ENCODE peak calls at places on chromosomes 2 and 18, in nine cellular contexts. J is spleen; X is cardiac muscle cell; P is neuronal stem cell; A is CD8-positive, alpha-beta T cell; V is effector memory CD4-positive, alpha-beta T cell; S is pancreas; K is suprapubic skin; C is CD4-positive, alpha-beta memory T cell. D is an unnamed sample.

GRCh38 chr2:199057936-199058335 is 399.8 kb downstream of the SATB2 start:
- DNase-seq in J (no peak), X (no peak), P (no peak), A (no peak), V (no peak), S (no peak), K (no peak), C (no peak), D (no peak)

GRCh38 chr2:38960609-38961320 is 71.1 kb downstream of the ARHGEF33 start:
- DNase-seq in J (no peak), X (no peak), P (no peak), A (no peak), V (no peak), S (peak; percentile 50), K (no peak), C (no peak), D (no peak)

GRCh38 chr2:227106845-227107759 is 56.9 kb downstream of the COL4A4 start:
- DNase-seq in J (no peak), X (peak; percentile 72), P (peak; percentile 60), A (no peak), V (no peak), S (no peak), K (no peak), C (no peak), D (no peak)

GRCh38 chr2:70516596-70516995 is 37.0 kb downstream of the TGFA start:
- DNase-seq in J (no peak), X (no peak), P (no peak), A (no peak), V (no peak), S (no peak), K (no peak), C (no peak), D (no peak)

GRCh38 chr2:73285162-73285739 is 973 bp upstream of the FBXO41 start:
- DNase-seq in J (peak; percentile 87), X (no peak), P (no peak), A (no peak), V (no peak), S (no peak), K (no peak), C (no peak), D (no peak)

GRCh38 chr2:112301171-112301584 is 25.8 kb downstream of the ZC3H6 start:
- DNase-seq in J (no peak), X (no peak), P (no peak), A (no peak), V (no peak), S (no peak), K (no peak), C (no peak), D (no peak)

GRCh38 chr2:76008001-76008702 is 297.4 kb upstream of the GCFC2 start:
- DNase-seq in J (no peak), X (peak; percentile 16), P (no peak), A (no peak), V (no peak), S (no peak), K (peak; percentile 78), C (no peak), D (no peak)

GRCh38 chr2:218733615-218734021 is 23.0 kb downstream of the TTLL4 start:
- DNase-seq in J (no peak), X (no peak), P (no peak), A (no peak), V (no peak), S (no peak), K (no peak), C (peak; percentile 48), D (peak; percentile 58)

GRCh38 chr2:222656544-222657446 is 903 bp upstream of the FARSB start:
- DNase-seq in J (no peak), X (no peak), P (no peak), A (no peak), V (no peak), S (no peak), K (no peak), C (no peak), D (no peak)

GRCh38 chr2:228602277-228602676 is 420.8 kb upstream of the SPHKAP start:
- DNase-seq in J (no peak), X (no peak), P (no peak), A (no peak), V (no peak), S (no peak), K (no peak), C (no peak), D (no peak)

GRCh38 chr2:9832586-9832985 is 10.7 kb upstream of the TAF1B start:
- DNase-seq in J (no peak), X (no peak), P (no peak), A (no peak), V (no peak), S (no peak), K (no peak), C (no peak), D (no peak)

GRCh38 chr18:43931439-43931838 is 654.1 kb upstream of the SYT4 start:
- DNase-seq in J (no peak), X (no peak), P (no peak), A (no peak), V (no peak), S (no peak), K (no peak), C (no peak), D (no peak)

GRCh38 chr2:103959174-103960125 is 894.5 kb upstream of the POU3F3 start:
- DNase-seq in J (no peak), X (peak; percentile 71), P (peak; percentile 54), A (no peak), V (no peak), S (no peak), K (no peak), C (no peak), D (no peak)

GRCh38 chr2:20501974-20502373 is 55.1 kb downstream of the RHOB start:
- DNase-seq in J (no peak), X (no peak), P (no peak), A (no peak), V (no peak), S (no peak), K (no peak), C (no peak), D (no peak)

GRCh38 chr18:39564716-39565115 is 1999.1 kb upstream of the CELF4 start:
- DNase-seq in J (no peak), X (no peak), P (no peak), A (no peak), V (no peak), S (no peak), K (no peak), C (no peak), D (no peak)

GRCh38 chr2:81658227-81658626 is 1353.7 kb upstream of the LRRTM1 start:
- DNase-seq in J (no peak), X (no peak), P (no peak), A (no peak), V (no peak), S (no peak), K (no peak), C (no peak), D (no peak)

GRCh38 chr2:46770622-46771021 is 145.0 kb downstream of the MCFD2 start:
- DNase-seq in J (no peak), X (no peak), P (no peak), A (no peak), V (no peak), S (no peak), K (no peak), C (no peak), D (no peak)

GRCh38 chr2:110713508-110714362 is 18.6 kb upstream of the ACOXL start:
- DNase-seq in J (no peak), X (no peak), P (no peak), A (no peak), V (no peak), S (no peak), K (no peak), C (no peak), D (no peak)

GRCh38 chr2:54757496-54757895 is 34.0 kb downstream of the EML6 start:
- DNase-seq in J (no peak), X (peak; percentile 18), P (no peak), A (no peak), V (no peak), S (no peak), K (no peak), C (no peak), D (no peak)

GRCh38 chr2:108820439-108820838 is 33.9 kb downstream of the CCDC138 start:
- DNase-seq in J (no peak), X (no peak), P (no peak), A (no peak), V (no peak), S (no peak), K (no peak), C (no peak), D (no peak)
- H3K36me3 ChIP-seq in J (no peaks in the 10 kb centered on the region), X (peaks cover 15% of the 10 kb centered on the region), P (peaks cover 95% of the 10 kb centered on the region), A (peaks cover 9% of the 10 kb centered on the region), V (peaks cover 7% of the 10 kb centered on the region), S (no peaks in the 10 kb centered on the region), K (peaks cover 22% of the 10 kb centered on the region), C (peaks cover 6% of the 10 kb centered on the region), D (peaks cover 7% of the 10 kb centered on the region)

DNA sequence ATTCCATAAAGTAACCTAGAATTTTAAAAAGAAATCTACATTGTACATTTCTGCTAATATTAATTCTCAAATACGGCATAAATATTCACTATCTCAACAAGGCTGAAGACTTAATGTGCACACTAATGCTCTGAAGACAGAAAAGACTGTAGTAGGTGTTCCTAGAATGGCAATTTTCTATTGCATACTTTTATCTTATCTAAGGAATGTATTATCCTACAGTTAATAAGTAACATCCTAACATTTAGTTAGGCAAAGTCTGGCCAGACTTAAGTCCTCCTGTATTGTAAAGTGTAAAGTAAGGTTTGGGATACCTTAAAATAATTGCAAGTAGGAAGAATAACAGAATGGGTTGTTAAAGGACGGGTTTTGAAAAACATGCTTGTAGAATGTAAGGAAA is 42.2 kb downstream of the CHST9 start:
- DNase-seq in J (no peak), X (no peak), P (no peak), A (no peak), V (no peak), S (no peak), K (no peak), C (no peak), D (no peak)
- H3K27ac ChIP-seq in J (no peak overlapping the region), X (no peak overlapping the region), P (no peak overlapping the region), A (no peak overlapping the region), V (no peak overlapping the region), S (no peak overlapping the region), K (no peak overlapping the region), C (no peak overlapping the region), D (no peak overlapping the region)

GRCh38 chr2:96604104-96604503 is 34.0 kb downstream of the KANSL3 start:
- DNase-seq in J (no peak), X (no peak), P (no peak), A (no peak), V (no peak), S (no peak), K (no peak), C (no peak), D (no peak)
- H3K36me3 ChIP-seq in J (peaks cover 8% of the 10 kb centered on the region), X (peaks cover 84% of the 10 kb centered on the region), P (peaks cover 99% of the 10 kb centered on the region), A (peaks cover 70% of the 10 kb centered on the region), V (peaks cover 88% of the 10 kb centered on the region), S (peaks cover 3% of the 10 kb centered on the region), K (peaks cover 97% of the 10 kb centered on the region), C (peaks cover 85% of the 10 kb centered on the region), D (peaks cover 61% of the 10 kb centered on the region)

DNA sequence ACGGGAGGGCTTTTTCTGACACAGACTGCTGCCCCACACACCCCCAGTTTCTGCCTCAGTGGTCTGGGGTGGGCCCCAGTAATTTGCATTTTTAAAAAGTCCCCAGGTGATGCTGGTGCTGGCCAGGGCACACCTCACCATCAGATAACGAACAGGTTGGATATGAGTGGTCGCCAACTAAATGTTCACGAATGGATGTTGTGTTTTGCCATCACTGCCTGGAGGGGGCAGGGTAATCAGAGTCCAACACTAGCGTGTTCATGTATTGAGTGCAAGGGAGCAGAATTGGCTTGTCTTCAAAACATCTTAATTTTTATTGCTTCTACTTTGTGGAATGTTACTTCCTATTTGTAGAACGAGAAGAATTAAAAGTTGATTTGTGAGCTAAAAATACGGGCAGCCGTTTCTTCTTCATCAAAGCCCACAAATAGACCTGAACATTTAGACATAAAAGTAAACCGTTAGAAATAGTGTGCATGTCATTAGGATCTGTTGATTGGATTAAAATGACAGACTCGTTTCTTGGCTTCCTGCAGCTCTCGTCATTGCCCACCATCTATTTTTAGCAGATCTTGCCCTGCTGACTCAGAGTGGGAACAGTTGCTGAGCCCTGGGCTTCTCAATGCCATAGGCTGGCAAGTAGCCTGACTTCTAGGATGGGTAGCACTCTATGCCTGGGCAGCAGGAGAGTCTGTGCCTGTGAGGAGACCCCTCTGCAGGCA is 45.2 kb downstream of the NCK2 start:
- DNase-seq in J (no peak), X (no peak), P (no peak), A (no peak), V (peak; percentile 48), S (no peak), K (no peak), C (peak; percentile 92), D (no peak)
- H3K27ac ChIP-seq in J (peak overlapping the region; percentile 39), X (no peak overlapping the region), P (no peak overlapping the region), A (peak overlapping the region; percentile 8), V (peak overlapping the region; percentile 80), S (no peak overlapping the region), K (peak overlapping the region; percentile 50), C (peak overlapping the region; percentile 79), D (peak overlapping the region; percentile 17)